ENCODE peak calls at places on chromosomes 5 and 9, in seven cellular contexts. X is upper lobe of right lung; U is CD8-positive, alpha-beta memory T cell; R is T-helper 1 cell; J is lower leg skin; Q is choroid plexus epithelial cell; D is stimulated activated CD4-positive, alpha-beta T cell treated with anti-CD3 and anti-CD28 coated beads, TNF-alpha, amount 100 ng/mL, for 1 hour. T is an unnamed sample.

GRCh38 chr5:9376363-9377117 is 169.3 kb downstream of the SEMA5A start:
- DNase-seq in D (no peak), R (no peak), X (no peak), U (no peak), J (no peak), Q (peak), T (no peak)

GRCh38 chr5:16864566-16864965 is 71.5 kb downstream of the MYO10 start:
- DNase-seq in D (no peak), R (no peak), J (no peak), X (no peak), Q (no peak), U (no peak), T (peak)

GRCh38 chr5:1550287-1551076 is 26.7 kb upstream of the LPCAT1 start:
- DNase-seq in X (no peak), R (no peak), J (no peak), D (no peak), U (no peak), Q (no peak), T (no peak)

GRCh38 chr5:130034872-130035271 is 130.6 kb downstream of the CHSY3 start:
- DNase-seq in R (no peak), X (no peak), U (no peak), Q (peak), J (no peak), D (no peak), T (peak)

GRCh38 chr5:43073597-43074546 is 33.8 kb upstream of the ANXA2R start:
- DNase-seq in Q (peak), X (no peak), J (no peak), U (no peak), D (no peak), R (peak), T (no peak)

GRCh38 chr9:126084696-126085095 is 241.9 kb upstream of the MVB12B start:
- DNase-seq in D (no peak), J (no peak), R (no peak), U (no peak), X (no peak), Q (no peak), T (no peak)

GRCh38 chr9:91256235-91256634 is 105.5 kb downstream of the AUH start:
- DNase-seq in X (no peak), U (no peak), D (no peak), Q (no peak), R (no peak), J (no peak), T (no peak)

GRCh38 chr9:121372563-121373400 is 2.7 kb upstream of the STOM start:
- DNase-seq in X (no peak), J (no peak), U (no peak), Q (peak), R (no peak), D (no peak), T (no peak)

GRCh38 chr5:123119334-123119986 is 30.4 kb downstream of the PRDM6 start:
- DNase-seq in U (no peak), R (no peak), J (no peak), Q (peak), X (no peak), D (no peak), T (peak)

GRCh38 chr9:130713286-130713975 is 19.9 kb downstream of the EXOSC2 start:
- DNase-seq in J (no peak), Q (peak), D (no peak), U (no peak), R (no peak), X (no peak), T (no peak)

GRCh38 chr9:121958530-121958929 is 134.6 kb downstream of the TTLL11 start:
- DNase-seq in D (no peak), R (no peak), X (no peak), J (no peak), Q (no peak), U (no peak), T (no peak)

GRCh38 chr5:143302344-143302743 is 101.1 kb downstream of the NR3C1 start:
- DNase-seq in J (no peak), D (no peak), X (no peak), R (no peak), Q (peak), U (no peak), T (peak)